ENCODE peak calls at places on chromosomes 1 and 21, in five cellular contexts. K is heart left ventricle; L is activated CD8-positive, alpha-beta T cell treated with anti-CD3 and anti-CD28 coated beads for 36 hours; Q is activated naive CD4-positive, alpha-beta T cell treated with anti-CD3 and anti-CD28 coated beads, Interleukin-2, amount 50 U/mL, for 72 hours; E is pancreas. J is an unnamed sample.

GRCh38 chr1:64150266-64150665 is 53.2 kb upstream of the UBE2U start:
- DNase-seq in E (no peak), L (no peak), K (no peak), Q (no peak), J (no peak)

GRCh38 chr21:17866590-17866989 is 47.4 kb upstream of the C21orf91 start:
- DNase-seq in Q (no peak), K (no peak), L (no peak), E (no peak), J (no peak)

GRCh38 chr1:231576804-231577718 is 48.6 kb downstream of the TSNAX start:
- DNase-seq in K (no peak), E (no peak), L (no peak), Q (no peak), J (no peak)

GRCh38 chr1:63501256-63501655 is 21.8 kb downstream of the ITGB3BP start:
- DNase-seq in E (no peak), K (no peak), Q (no peak), L (no peak), J (no peak)

GRCh38 chr21:43687566-43688395 is 28.4 kb downstream of the RRP1B start:
- DNase-seq in Q (no peak), K (no peak), L (no peak), E (no peak), J (peak)

GRCh38 chr21:14550200-14550599 is 4.1 kb upstream of the SAMSN1 start:
- DNase-seq in K (no peak), Q (no peak), E (no peak), L (no peak), J (no peak)

GRCh38 chr1:203926025-203926540 is 64.7 kb downstream of the SNRPE start:
- DNase-seq in E (no peak), Q (no peak), K (no peak), L (no peak), J (no peak)

GRCh38 chr1:233656032-233656620 is 42.2 kb downstream of the KCNK1 start:
- DNase-seq in K (no peak), L (no peak), Q (no peak), E (no peak), J (no peak)

GRCh38 chr21:42751866-42752265 is 98.4 kb downstream of the PDE9A start:
- DNase-seq in Q (no peak), K (no peak), E (no peak), L (no peak), J (no peak)

J was measured in H7.